ENCODE peak calls at places on chromosomes 7 and 10, in nine cellular contexts. One of them, this sample, is unnamed.

GRCh38 chr7:41007351-41007751 is 695.5 kb downstream of the INHBA start:
- DNase-seq in GM18507: no peak
- DNase-seq in midbrain: no peak
- DNase-seq in glutamatergic neuron: no peak
- DNase-seq in stomach: no peak
- DNase-seq in ACHN: no peak
- DNase-seq in stimulated activated CD4-positive, alpha-beta T cell treated with anti-CD3 and anti-CD28 coated beads, Interleukin-12 subunit alpha, Interleukin-12 subunit beta, amount 100 ng/mL, for 24 hours: no peak
- DNase-seq in HFF-Myc: no peak
- DNase-seq in HuH-7.5: no peak
- DNase-seq in this sample: no peak

GRCh38 chr10:72073677-72074412 is 14.5 kb downstream of the SPOCK2 start:
- DNase-seq in stomach: no peak
- DNase-seq in HFF-Myc: no peak
- DNase-seq in HuH-7.5: no peak
- DNase-seq in GM18507: no peak
- DNase-seq in midbrain: no peak
- DNase-seq in stimulated activated CD4-positive, alpha-beta T cell treated with anti-CD3 and anti-CD28 coated beads, Interleukin-12 subunit alpha, Interleukin-12 subunit beta, amount 100 ng/mL, for 24 hours: no peak
- DNase-seq in glutamatergic neuron: no peak
- DNase-seq in ACHN: no peak
- DNase-seq in this sample: no peak

GRCh38 chr7:137619181-137619580 is 227.6 kb downstream of the DGKI start:
- DNase-seq in HuH-7.5: no peak
- DNase-seq in stomach: no peak
- DNase-seq in ACHN: no peak
- DNase-seq in GM18507: no peak
- DNase-seq in HFF-Myc: no peak
- DNase-seq in midbrain: no peak
- DNase-seq in glutamatergic neuron: no peak
- DNase-seq in stimulated activated CD4-positive, alpha-beta T cell treated with anti-CD3 and anti-CD28 coated beads, Interleukin-12 subunit alpha, Interleukin-12 subunit beta, amount 100 ng/mL, for 24 hours: no peak
- DNase-seq in this sample: no peak

GRCh38 chr7:74655324-74655723 is 2.2 kb upstream of the GTF2I start:
- DNase-seq in stomach: no peak
- DNase-seq in GM18507: no peak
- DNase-seq in ACHN: no peak
- DNase-seq in HFF-Myc: no peak
- DNase-seq in stimulated activated CD4-positive, alpha-beta T cell treated with anti-CD3 and anti-CD28 coated beads, Interleukin-12 subunit alpha, Interleukin-12 subunit beta, amount 100 ng/mL, for 24 hours: no peak
- DNase-seq in HuH-7.5: no peak
- DNase-seq in glutamatergic neuron: no peak
- DNase-seq in midbrain: no peak
- DNase-seq in this sample: no peak

GRCh38 chr10:110209399-110209925 is 2.1 kb downstream of the MXI1 start:
- DNase-seq in GM18507: no peak
- DNase-seq in stimulated activated CD4-positive, alpha-beta T cell treated with anti-CD3 and anti-CD28 coated beads, Interleukin-12 subunit alpha, Interleukin-12 subunit beta, amount 100 ng/mL, for 24 hours: peak
- DNase-seq in HFF-Myc: peak
- DNase-seq in ACHN: peak
- DNase-seq in glutamatergic neuron: peak
- DNase-seq in midbrain: peak
- DNase-seq in stomach: no peak
- DNase-seq in HuH-7.5: peak
- DNase-seq in this sample: no peak

GRCh38 chr7:143048827-143049226 is 3.3 kb upstream of the OR6V1 start:
- DNase-seq in midbrain: no peak
- DNase-seq in stimulated activated CD4-positive, alpha-beta T cell treated with anti-CD3 and anti-CD28 coated beads, Interleukin-12 subunit alpha, Interleukin-12 subunit beta, amount 100 ng/mL, for 24 hours: no peak
- DNase-seq in HFF-Myc: no peak
- DNase-seq in glutamatergic neuron: no peak
- DNase-seq in stomach: no peak
- DNase-seq in ACHN: no peak
- DNase-seq in HuH-7.5: no peak
- DNase-seq in GM18507: no peak
- DNase-seq in this sample: no peak

GRCh38 chr10:16944081-16944922 is 127.1 kb upstream of the RSU1 start:
- DNase-seq in stomach: no peak
- DNase-seq in ACHN: no peak
- DNase-seq in midbrain: no peak
- DNase-seq in HFF-Myc: peak
- DNase-seq in HuH-7.5: no peak
- DNase-seq in glutamatergic neuron: no peak
- DNase-seq in stimulated activated CD4-positive, alpha-beta T cell treated with anti-CD3 and anti-CD28 coated beads, Interleukin-12 subunit alpha, Interleukin-12 subunit beta, amount 100 ng/mL, for 24 hours: no peak
- DNase-seq in GM18507: no peak
- DNase-seq in this sample: no peak

GRCh38 chr7:100689230-100690135 is 4.6 kb downstream of the GIGYF1 start:
- DNase-seq in HuH-7.5: no peak
- DNase-seq in HFF-Myc: no peak
- DNase-seq in stimulated activated CD4-positive, alpha-beta T cell treated with anti-CD3 and anti-CD28 coated beads, Interleukin-12 subunit alpha, Interleukin-12 subunit beta, amount 100 ng/mL, for 24 hours: no peak
- DNase-seq in GM18507: no peak
- DNase-seq in midbrain: no peak
- DNase-seq in stomach: no peak
- DNase-seq in glutamatergic neuron: no peak
- DNase-seq in ACHN: no peak
- DNase-seq in this sample: no peak

GRCh38 chr7:26193432-26194206 is 6.9 kb downstream of the HNRNPA2B1 start:
- DNase-seq in HuH-7.5: no peak
- DNase-seq in HFF-Myc: no peak
- DNase-seq in glutamatergic neuron: no peak
- DNase-seq in GM18507: no peak
- DNase-seq in midbrain: no peak
- DNase-seq in stimulated activated CD4-positive, alpha-beta T cell treated with anti-CD3 and anti-CD28 coated beads, Interleukin-12 subunit alpha, Interleukin-12 subunit beta, amount 100 ng/mL, for 24 hours: no peak
- DNase-seq in stomach: no peak
- DNase-seq in ACHN: no peak
- DNase-seq in this sample: no peak

GRCh38 chr10:8639601-8640000 is 585.1 kb downstream of the GATA3 start:
- DNase-seq in glutamatergic neuron: no peak
- DNase-seq in stomach: no peak
- DNase-seq in HFF-Myc: no peak
- DNase-seq in ACHN: no peak
- DNase-seq in stimulated activated CD4-positive, alpha-beta T cell treated with anti-CD3 and anti-CD28 coated beads, Interleukin-12 subunit alpha, Interleukin-12 subunit beta, amount 100 ng/mL, for 24 hours: no peak
- DNase-seq in HuH-7.5: no peak
- DNase-seq in GM18507: no peak
- DNase-seq in midbrain: no peak
- DNase-seq in this sample: no peak